ENCODE peak calls at places on chromosomes 6 and 20, in four cellular contexts. S is psoas muscle, K is GM03348, G is uterus. H is an unnamed sample.

GRCh38 chr6:158962371-158962770 is 37.6 kb downstream of the RSPH3 start:
- DNase-seq in S (no peak), K (peak), G (no peak), H (no peak)

GRCh38 chr20:12177657-12178293 is 260.1 kb downstream of the BTBD3 start:
- DNase-seq in S (no peak), K (no peak), G (no peak), H (no peak)

GRCh38 chr6:25399885-25400284 is 120.7 kb downstream of the CARMIL1 start:
- DNase-seq in S (no peak), K (no peak), G (no peak), H (no peak)

GRCh38 chr20:52103469-52103910 is 88.1 kb downstream of the ZFP64 start:
- DNase-seq in S (no peak), K (no peak), G (no peak), H (no peak)

GRCh38 chr6:128425855-128426254 is 94.5 kb downstream of the PTPRK start:
- DNase-seq in S (no peak), K (no peak), G (no peak), H (peak)

GRCh38 chr20:5658897-5659296 is 91.3 kb upstream of the SHLD1 start:
- DNase-seq in S (peak), K (peak), G (peak), H (peak)

GRCh38 chr6:157760589-157761330 is 62.3 kb upstream of the SNX9 start:
- DNase-seq in S (no peak), K (peak), G (peak), H (peak)

GRCh38 chr6:27547157-27548075 is 74.5 kb upstream of the ZNF184 start:
- DNase-seq in S (no peak), K (peak), G (no peak), H (peak)

GRCh38 chr6:150091466-150091865 is 22.5 kb upstream of the ULBP3 start:
- DNase-seq in S (no peak), K (no peak), G (no peak), H (no peak)

GRCh38 chr6:1662532-1662931 is 52.8 kb downstream of the FOXC1 start:
- DNase-seq in S (no peak), K (peak), G (no peak), H (no peak)

GRCh38 chr6:26500102-26500501 is at the start of gene BTN1A1:
- DNase-seq in S (no peak), K (no peak), G (no peak), H (no peak)

GRCh38 chr6:10215711-10216110 is 199.2 kb downstream of the TFAP2A start:
- DNase-seq in S (no peak), K (no peak), G (no peak), H (no peak)

GRCh38 chr6:169604076-169604475 is 97.8 kb downstream of the WDR27 start:
- DNase-seq in S (no peak), K (no peak), G (no peak), H (peak)

GRCh38 chr6:124432632-124433031 is 529.6 kb upstream of the RNF217 start:
- DNase-seq in S (no peak), K (no peak), G (no peak), H (no peak)

GRCh38 chr6:53986165-53986720 is 125.0 kb upstream of the MLIP start:
- DNase-seq in S (peak), K (peak), G (no peak), H (peak)

GRCh38 chr6:151285121-151285520 is 45.4 kb downstream of the AKAP12 start:
- DNase-seq in S (no peak), K (peak), G (no peak), H (peak)

GRCh38 chr6:593139-593906 is 63.6 kb downstream of the HUS1B start:
- DNase-seq in S (no peak), K (peak), G (peak), H (peak)

GRCh38 chr20:50274570-50275430 is 84.2 kb downstream of the CEBPB start:
- DNase-seq in S (peak), K (no peak), G (no peak), H (no peak)

GRCh38 chr6:146364816-146365594 is 178.6 kb upstream of the RAB32 start:
- DNase-seq in S (no peak), K (no peak), G (no peak), H (peak)

GRCh38 chr20:19688031-19688806 is 69.8 kb upstream of the RIN2 start:
- DNase-seq in S (peak), K (peak), G (peak), H (peak)

GRCh38 chr6:147227770-147228320 is 23.6 kb downstream of the STXBP5 start:
- DNase-seq in S (no peak), K (no peak), G (no peak), H (no peak)

GRCh38 chr6:63926258-63926657 is 290.7 kb downstream of the PHF3 start:
- DNase-seq in S (no peak), K (no peak), G (no peak), H (no peak)

GRCh38 chr6:44227138-44227770 is 3.9 kb downstream of the SLC29A1 start:
- DNase-seq in S (no peak), K (no peak), G (no peak), H (no peak)

GRCh38 chr6:158232445-158233213 is 64.5 kb downstream of the GTF2H5 start:
- DNase-seq in S (peak), K (peak), G (peak), H (peak)

H was measured in fibroblast of gingiva.